ENCODE peak calls at places on chromosomes 16 and 17, in ten cellular contexts. K is nephron progenitor cell; V is NCI-H2081; F is PC-3; O is stimulated activated CD4-positive, alpha-beta T cell treated with anti-CD3 and anti-CD28 coated beads, Interleukin-2, amount 100 ng/mL, for 48 hours; R is T-cell; N is KBM-7; W is T-helper 9 cell; I is CD8-positive, alpha-beta memory T cell; S is endothelial cell. U is an unnamed sample.

GRCh38 chr17:3965123-3965800 is 1.0 kb upstream of the ATP2A3 start:
- DNase-seq in K (peak; percentile 58), V (peak; percentile 28), O (peak; percentile 58), W (peak; percentile 55), F (peak; percentile 54), N (peak; percentile 95), R (peak; percentile 47), S (peak; percentile 64), I (peak; percentile 53), U (no peak)

GRCh38 chr17:78933025-78933958 is 8.1 kb upstream of the TIMP2 start:
- DNase-seq in N (no peak), O (peak; percentile 31), S (no peak), R (peak; percentile 17), W (peak; percentile 25), K (no peak), I (peak; percentile 16), F (peak; percentile 98), V (no peak), U (peak; percentile 98)

GRCh38 chr16:25443994-25444393 is 186.3 kb upstream of the ZKSCAN2 start:
- DNase-seq in F (no peak), N (no peak), O (no peak), I (no peak), K (no peak), R (no peak), V (no peak), W (no peak), S (no peak), U (no peak)

GRCh38 chr17:32349503-32349853 is 479 bp upstream of the ZNF207 start:
- DNase-seq in K (no peak), I (no peak), S (no peak), F (peak; percentile 3), N (no peak), V (no peak), O (no peak), W (no peak), R (peak; percentile 7), U (no peak)

GRCh38 chr17:75896360-75897075 is at the start of gene TRIM65:
- DNase-seq in V (peak; percentile 65), K (peak; percentile 84), O (peak; percentile 73), W (peak; percentile 66), N (peak; percentile 72), I (peak; percentile 67), S (peak; percentile 65), R (peak; percentile 67), F (peak; percentile 91), U (no peak)

GRCh38 chr16:78792952-78793351 is 693.5 kb downstream of the WWOX start:
- DNase-seq in R (no peak), S (no peak), I (no peak), F (no peak), N (no peak), W (no peak), K (no peak), V (no peak), O (no peak), U (no peak)

GRCh38 chr16:69404275-69404805 is 18.5 kb upstream of the TERF2 start:
- DNase-seq in W (no peak), F (no peak), K (peak; percentile 31), V (no peak), R (no peak), O (no peak), I (no peak), S (no peak), N (no peak), U (peak; percentile 66)

GRCh38 chr17:74282587-74283370 is 8.7 kb downstream of the DNAI2 start:
- DNase-seq in I (peak; percentile 24), O (peak; percentile 55), K (no peak), F (peak; percentile 77), S (no peak), W (peak; percentile 43), R (peak; percentile 27), V (no peak), N (peak; percentile 41), U (no peak)

GRCh38 chr17:4537451-4538235 is 17.5 kb downstream of the MYBBP1A start:
- DNase-seq in W (no peak), V (no peak), R (no peak), N (no peak), S (no peak), O (no peak), K (no peak), F (no peak), I (no peak), U (no peak)

GRCh38 chr17:7330099-7331015 is 1.2 kb upstream of the NEURL4 start:
- DNase-seq in S (peak; percentile 71), V (peak; percentile 36), K (peak; percentile 87), I (peak; percentile 70), R (peak; percentile 57), W (peak; percentile 75), O (peak; percentile 68), F (peak; percentile 60), N (no peak), U (no peak)

GRCh38 chr17:27548369-27548768 is 82.6 kb upstream of the LGALS9 start:
- DNase-seq in I (no peak), R (no peak), K (no peak), S (no peak), N (no peak), W (no peak), F (no peak), V (no peak), O (no peak), U (no peak)

GRCh38 chr16:65521685-65522338 is 399.9 kb upstream of the CDH11 start:
- DNase-seq in W (no peak), S (no peak), K (no peak), N (no peak), O (no peak), I (no peak), V (no peak), F (no peak), R (no peak), U (no peak)

GRCh38 chr17:35749560-35750412 is 3.3 kb downstream of the GAS2L2 start:
- DNase-seq in O (no peak), I (no peak), K (peak; percentile 44), S (no peak), F (no peak), W (no peak), R (no peak), V (no peak), N (no peak), U (no peak)

GRCh38 chr16:82867425-82867824 is 240.7 kb downstream of the CDH13 start:
- DNase-seq in I (no peak), F (no peak), V (no peak), W (no peak), R (no peak), O (no peak), S (no peak), K (no peak), N (no peak), U (peak; percentile 27)

GRCh38 chr17:80097307-80097630 is 4.1 kb upstream of the GAA start:
- DNase-seq in N (no peak), V (no peak), S (no peak), I (no peak), K (no peak), W (no peak), R (no peak), F (no peak), O (no peak), U (no peak)

GRCh38 chr16:622920-623280 is 7.9 kb upstream of the WFIKKN1 start:
- DNase-seq in F (no peak), N (no peak), W (no peak), K (no peak), V (no peak), O (no peak), I (no peak), R (no peak), S (no peak), U (no peak)

GRCh38 chr16:74659041-74659440 is 7.6 kb downstream of the RFWD3 start:
- DNase-seq in R (no peak), K (no peak), S (no peak), O (no peak), W (no peak), I (no peak), V (no peak), F (no peak), N (no peak), U (no peak)

GRCh38 chr17:76378548-76379274 is 5.7 kb upstream of the SPHK1 start:
- DNase-seq in K (no peak), N (peak; percentile 14), W (no peak), F (no peak), S (no peak), O (no peak), V (no peak), I (no peak), R (no peak), U (no peak)

GRCh38 chr16:31143036-31143888 is 6.6 kb downstream of the PRSS36 start:
- DNase-seq in N (no peak), O (no peak), V (no peak), R (no peak), I (no peak), F (no peak), W (no peak), K (no peak), S (no peak), U (no peak)

GRCh38 chr17:76356803-76357456 is 3.2 kb upstream of the PRPSAP1 start:
- DNase-seq in O (no peak), K (no peak), R (no peak), V (no peak), S (no peak), F (peak; percentile 44), W (no peak), I (no peak), N (no peak), U (no peak)